ENCODE peak calls at places on chromosomes 12 and 14, in ten cellular contexts. One of them, this sample, is unnamed.

GRCh38 chr12:95922231-95922630 is 20.2 kb downstream of the CCDC38 start:
- DNase-seq in suprapubic skin: no peak
- DNase-seq in HCT116: no peak
- DNase-seq in stomach: no peak
- DNase-seq in vagina: no peak
- DNase-seq in prostate gland: no peak
- DNase-seq in spleen: no peak
- DNase-seq in transverse colon: no peak
- DNase-seq in GM12878: no peak
- DNase-seq in endothelial cell of umbilical vein: no peak
- DNase-seq in this sample: no peak

GRCh38 chr14:50225067-50225973 is 6.1 kb downstream of the SOS2 start:
- DNase-seq in GM12878: no peak
- DNase-seq in spleen: no peak
- DNase-seq in HCT116: no peak
- DNase-seq in suprapubic skin: no peak
- DNase-seq in endothelial cell of umbilical vein: peak; percentile 81
- DNase-seq in vagina: no peak
- DNase-seq in prostate gland: no peak
- DNase-seq in transverse colon: no peak
- DNase-seq in stomach: no peak
- DNase-seq in this sample: no peak

GRCh38 chr12:77696183-77696582 is 134.5 kb upstream of the NAV3 start:
- DNase-seq in HCT116: no peak
- DNase-seq in prostate gland: no peak
- DNase-seq in endothelial cell of umbilical vein: no peak
- DNase-seq in vagina: no peak
- DNase-seq in transverse colon: no peak
- DNase-seq in GM12878: no peak
- DNase-seq in stomach: no peak
- DNase-seq in suprapubic skin: no peak
- DNase-seq in spleen: no peak
- DNase-seq in this sample: no peak

GRCh38 chr14:69263364-69263763 is 3.4 kb downstream of the GALNT16 start:
- DNase-seq in prostate gland: no peak
- DNase-seq in transverse colon: peak; percentile 18
- DNase-seq in GM12878: no peak
- DNase-seq in suprapubic skin: peak; percentile 83
- DNase-seq in HCT116: no peak
- DNase-seq in endothelial cell of umbilical vein: no peak
- DNase-seq in spleen: no peak
- DNase-seq in vagina: no peak
- DNase-seq in stomach: no peak
- DNase-seq in this sample: peak; percentile 87

GRCh38 chr14:95485222-95485819 is 31.1 kb downstream of the SYNE3 start:
- DNase-seq in prostate gland: no peak
- DNase-seq in spleen: no peak
- DNase-seq in suprapubic skin: no peak
- DNase-seq in transverse colon: no peak
- DNase-seq in vagina: no peak
- DNase-seq in HCT116: no peak
- DNase-seq in endothelial cell of umbilical vein: no peak
- DNase-seq in stomach: no peak
- DNase-seq in GM12878: no peak
- DNase-seq in this sample: no peak

GRCh38 chr14:99671230-99672224 is 12.6 kb upstream of the CYP46A1 start:
- DNase-seq in spleen: peak; percentile 40
- DNase-seq in HCT116: no peak
- DNase-seq in suprapubic skin: no peak
- DNase-seq in transverse colon: peak; percentile 46
- DNase-seq in stomach: no peak
- DNase-seq in endothelial cell of umbilical vein: no peak
- DNase-seq in vagina: no peak
- DNase-seq in prostate gland: no peak
- DNase-seq in GM12878: no peak
- DNase-seq in this sample: peak; percentile 53

GRCh38 chr12:45669093-45669492 is 60.4 kb upstream of the ARID2 start:
- DNase-seq in transverse colon: no peak
- DNase-seq in suprapubic skin: no peak
- DNase-seq in stomach: no peak
- DNase-seq in vagina: no peak
- DNase-seq in prostate gland: no peak
- DNase-seq in spleen: no peak
- DNase-seq in HCT116: no peak
- DNase-seq in GM12878: peak; percentile 68
- DNase-seq in endothelial cell of umbilical vein: no peak
- DNase-seq in this sample: no peak

GRCh38 chr12:129067482-129067881 is 214.2 kb downstream of the GLT1D1 start:
- DNase-seq in spleen: no peak
- DNase-seq in stomach: no peak
- DNase-seq in endothelial cell of umbilical vein: no peak
- DNase-seq in prostate gland: no peak
- DNase-seq in suprapubic skin: no peak
- DNase-seq in vagina: no peak
- DNase-seq in transverse colon: no peak
- DNase-seq in HCT116: no peak
- DNase-seq in GM12878: no peak
- DNase-seq in this sample: no peak

GRCh38 chr12:10716704-10717315 is 6.3 kb downstream of the YBX3 start:
- DNase-seq in stomach: peak; percentile 73
- DNase-seq in GM12878: no peak
- DNase-seq in suprapubic skin: peak; percentile 94
- DNase-seq in transverse colon: peak; percentile 70
- DNase-seq in vagina: no peak
- DNase-seq in endothelial cell of umbilical vein: peak; percentile 95
- DNase-seq in spleen: peak; percentile 76
- DNase-seq in prostate gland: peak; percentile 92
- DNase-seq in HCT116: peak; percentile 75
- DNase-seq in this sample: peak; percentile 90

GRCh38 chr12:128534906-128535305 is 267.9 kb downstream of the TMEM132C start:
- DNase-seq in vagina: no peak
- DNase-seq in prostate gland: no peak
- DNase-seq in endothelial cell of umbilical vein: no peak
- DNase-seq in transverse colon: no peak
- DNase-seq in suprapubic skin: no peak
- DNase-seq in HCT116: no peak
- DNase-seq in spleen: no peak
- DNase-seq in stomach: no peak
- DNase-seq in GM12878: peak; percentile 31
- DNase-seq in this sample: no peak

GRCh38 chr12:15629108-15629507 is 160.1 kb downstream of the EPS8 start:
- DNase-seq in stomach: peak; percentile 28
- DNase-seq in prostate gland: peak; percentile 7
- DNase-seq in vagina: no peak
- DNase-seq in HCT116: peak; percentile 94
- DNase-seq in transverse colon: peak; percentile 64
- DNase-seq in endothelial cell of umbilical vein: peak; percentile 90
- DNase-seq in spleen: no peak
- DNase-seq in GM12878: peak; percentile 46
- DNase-seq in suprapubic skin: no peak
- DNase-seq in this sample: peak; percentile 87
- TF ChIP-seq POLR2AphosphoS5 in stomach: peak; percentile 70
- TF ChIP-seq POLR2AphosphoS5 in prostate gland: peak; percentile 65
- TF ChIP-seq POLR2AphosphoS5 in vagina: peak; percentile 88
- TF ChIP-seq POLR2AphosphoS5 in HCT116: no peak
- TF ChIP-seq POLR2AphosphoS5 in transverse colon: peak; percentile 78
- TF ChIP-seq POLR2AphosphoS5 in endothelial cell of umbilical vein: peak; percentile 50
- TF ChIP-seq POLR2AphosphoS5 in spleen: no peak
- TF ChIP-seq POLR2AphosphoS5 in GM12878: no peak
- TF ChIP-seq POLR2AphosphoS5 in suprapubic skin: peak; percentile 74
- TF ChIP-seq POLR2AphosphoS5 in this sample: peak; percentile 72

GRCh38 chr14:91349481-91350074 is 68.0 kb downstream of the CCDC88C start:
- DNase-seq in transverse colon: no peak
- DNase-seq in spleen: peak; percentile 45
- DNase-seq in suprapubic skin: no peak
- DNase-seq in vagina: no peak
- DNase-seq in prostate gland: no peak
- DNase-seq in endothelial cell of umbilical vein: no peak
- DNase-seq in HCT116: no peak
- DNase-seq in stomach: no peak
- DNase-seq in GM12878: peak; percentile 85
- DNase-seq in this sample: no peak

GRCh38 chr14:91352101-91352500 is 65.5 kb downstream of the CCDC88C start:
- DNase-seq in vagina: no peak
- DNase-seq in spleen: peak; percentile 74
- DNase-seq in prostate gland: no peak
- DNase-seq in transverse colon: no peak
- DNase-seq in suprapubic skin: no peak
- DNase-seq in GM12878: no peak
- DNase-seq in HCT116: no peak
- DNase-seq in endothelial cell of umbilical vein: no peak
- DNase-seq in stomach: peak; percentile 60
- DNase-seq in this sample: peak; percentile 84

GRCh38 chr14:91350483-91350812 is 67.2 kb downstream of the CCDC88C start:
- DNase-seq in endothelial cell of umbilical vein: no peak
- DNase-seq in transverse colon: no peak
- DNase-seq in HCT116: no peak
- DNase-seq in suprapubic skin: no peak
- DNase-seq in GM12878: no peak
- DNase-seq in prostate gland: no peak
- DNase-seq in vagina: no peak
- DNase-seq in stomach: no peak
- DNase-seq in spleen: peak; percentile 48
- DNase-seq in this sample: no peak

GRCh38 chr14:91351508-91351853 is 66.1 kb downstream of the CCDC88C start:
- DNase-seq in prostate gland: no peak
- DNase-seq in GM12878: no peak
- DNase-seq in stomach: no peak
- DNase-seq in transverse colon: no peak
- DNase-seq in HCT116: no peak
- DNase-seq in suprapubic skin: no peak
- DNase-seq in endothelial cell of umbilical vein: no peak
- DNase-seq in vagina: no peak
- DNase-seq in spleen: peak; percentile 74
- DNase-seq in this sample: no peak

DNA sequence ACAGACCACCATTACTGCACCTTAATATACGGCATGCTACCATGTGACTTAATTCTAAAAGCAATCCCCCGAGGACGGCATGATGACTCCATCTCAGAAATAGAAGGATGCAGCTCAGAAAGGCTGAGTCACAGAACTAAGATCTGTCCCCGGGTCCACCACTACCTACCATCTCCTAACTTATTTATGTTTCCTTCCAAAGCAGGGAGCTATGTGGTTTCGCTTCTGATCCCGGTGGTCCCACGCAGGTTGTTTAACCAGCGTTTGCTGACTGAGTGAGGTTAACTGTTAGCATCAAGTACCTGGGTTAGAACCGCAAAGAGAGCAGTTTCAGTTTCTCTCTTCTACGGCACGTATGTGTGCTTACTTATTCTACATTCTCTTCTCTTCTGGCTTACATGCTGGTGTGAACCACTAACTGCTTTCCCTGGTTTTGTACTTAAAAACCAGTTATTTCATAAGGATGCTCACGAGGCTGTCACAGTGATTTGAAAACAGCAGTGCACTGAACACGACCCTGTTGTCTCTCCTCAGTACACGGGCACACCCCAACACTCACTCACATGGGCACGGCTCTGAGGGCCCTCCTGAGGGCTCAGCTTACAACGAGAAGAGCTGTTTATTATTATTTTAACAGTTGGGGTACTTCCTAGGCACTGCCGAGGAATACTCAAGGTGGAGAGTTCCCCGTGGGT is 66.7 kb downstream of the CCDC88C start:
- DNase-seq in suprapubic skin: no peak
- DNase-seq in HCT116: no peak
- DNase-seq in transverse colon: no peak
- DNase-seq in endothelial cell of umbilical vein: no peak
- DNase-seq in vagina: no peak
- DNase-seq in prostate gland: no peak
- DNase-seq in GM12878: peak; percentile 91
- DNase-seq in stomach: no peak
- DNase-seq in spleen: peak; percentile 64
- DNase-seq in this sample: no peak
- H3K4me3 ChIP-seq in suprapubic skin: no peak overlapping the region
- H3K4me3 ChIP-seq in HCT116: no peak overlapping the region
- H3K4me3 ChIP-seq in transverse colon: peak overlapping the region; percentile 24
- H3K4me3 ChIP-seq in endothelial cell of umbilical vein: no peak overlapping the region
- H3K4me3 ChIP-seq in vagina: no peak overlapping the region
- H3K4me3 ChIP-seq in prostate gland: no peak overlapping the region
- H3K4me3 ChIP-seq in GM12878: peak overlapping the region; percentile 38
- H3K4me3 ChIP-seq in stomach: peak overlapping the region; percentile 37
- H3K4me3 ChIP-seq in spleen: peak overlapping the region; percentile 6
- H3K4me3 ChIP-seq in this sample: peak overlapping the region; percentile 37

GRCh38 chr14:93972618-93973205 is 3.7 kb downstream of the ASB2 start:
- DNase-seq in stomach: no peak
- DNase-seq in prostate gland: no peak
- DNase-seq in transverse colon: no peak
- DNase-seq in spleen: no peak
- DNase-seq in vagina: no peak
- DNase-seq in GM12878: no peak
- DNase-seq in suprapubic skin: no peak
- DNase-seq in HCT116: no peak
- DNase-seq in endothelial cell of umbilical vein: no peak
- DNase-seq in this sample: no peak
- TF ChIP-seq POLR2A in stomach: no peak
- TF ChIP-seq POLR2A in prostate gland: no peak
- TF ChIP-seq POLR2A in transverse colon: no peak
- TF ChIP-seq POLR2A in spleen: no peak
- TF ChIP-seq POLR2A in vagina: no peak
- TF ChIP-seq POLR2A in GM12878: no peak
- TF ChIP-seq POLR2A in suprapubic skin: no peak
- TF ChIP-seq POLR2A in HCT116: no peak
- TF ChIP-seq POLR2A in endothelial cell of umbilical vein: no peak
- TF ChIP-seq POLR2A in this sample: no peak

GRCh38 chr14:73731111-73731510 is 16.9 kb upstream of the PNMA1 start:
- DNase-seq in endothelial cell of umbilical vein: no peak
- DNase-seq in transverse colon: no peak
- DNase-seq in HCT116: no peak
- DNase-seq in prostate gland: peak; percentile 76
- DNase-seq in suprapubic skin: no peak
- DNase-seq in vagina: no peak
- DNase-seq in GM12878: no peak
- DNase-seq in spleen: no peak
- DNase-seq in stomach: no peak
- DNase-seq in this sample: no peak
- TF ChIP-seq POLR2AphosphoS5 in endothelial cell of umbilical vein: no peak
- TF ChIP-seq POLR2AphosphoS5 in transverse colon: no peak
- TF ChIP-seq POLR2AphosphoS5 in HCT116: no peak
- TF ChIP-seq POLR2AphosphoS5 in prostate gland: peak; percentile 75
- TF ChIP-seq POLR2AphosphoS5 in suprapubic skin: no peak
- TF ChIP-seq POLR2AphosphoS5 in vagina: no peak
- TF ChIP-seq POLR2AphosphoS5 in GM12878: no peak
- TF ChIP-seq POLR2AphosphoS5 in spleen: no peak
- TF ChIP-seq POLR2AphosphoS5 in stomach: no peak
- TF ChIP-seq POLR2AphosphoS5 in this sample: no peak

GRCh38 chr12:70246580-70246979 is 3.3 kb downstream of the CNOT2 start:
- DNase-seq in HCT116: no peak
- DNase-seq in endothelial cell of umbilical vein: no peak
- DNase-seq in spleen: no peak
- DNase-seq in vagina: no peak
- DNase-seq in GM12878: no peak
- DNase-seq in stomach: no peak
- DNase-seq in transverse colon: no peak
- DNase-seq in prostate gland: no peak
- DNase-seq in suprapubic skin: no peak
- DNase-seq in this sample: no peak
- H3K4me3 ChIP-seq in HCT116: no peak overlapping the region
- H3K4me3 ChIP-seq in endothelial cell of umbilical vein: no peak overlapping the region
- H3K4me3 ChIP-seq in spleen: no peak overlapping the region
- H3K4me3 ChIP-seq in vagina: no peak overlapping the region
- H3K4me3 ChIP-seq in GM12878: peak overlapping the region; percentile 26
- H3K4me3 ChIP-seq in stomach: no peak overlapping the region
- H3K4me3 ChIP-seq in transverse colon: peak overlapping the region; percentile 2
- H3K4me3 ChIP-seq in prostate gland: no peak overlapping the region
- H3K4me3 ChIP-seq in suprapubic skin: no peak overlapping the region
- H3K4me3 ChIP-seq in this sample: no peak overlapping the region